ENCODE peak calls at places on chromosomes 5 and 9, in six cellular contexts. T, D, X, R, V and I are unnamed samples.

GRCh38 chr5:11048760-11049159 is 287.7 kb upstream of the DAP start:
- DNase-seq in T (no peak), D (peak; percentile 64), X (no peak), R (no peak), V (peak; percentile 7), I (no peak)

GRCh38 chr9:35958104-35958825 is at the start of gene OR2S2:
- DNase-seq in T (no peak), D (no peak), X (no peak), R (no peak), V (no peak), I (no peak)

GRCh38 chr9:338602-339001 is 123.9 kb downstream of the DOCK8 start:
- DNase-seq in T (no peak), D (no peak), X (no peak), R (no peak), V (no peak), I (no peak)

GRCh38 chr9:22815246-22815645 is 368.6 kb downstream of the DMRTA1 start:
- DNase-seq in T (no peak), D (no peak), X (no peak), R (no peak), V (no peak), I (no peak)

GRCh38 chr5:39665328-39665727 is 240.5 kb upstream of the DAB2 start:
- DNase-seq in T (no peak), D (no peak), X (no peak), R (no peak), V (no peak), I (no peak)

GRCh38 chr5:171270136-171270535 is 38.9 kb upstream of the TLX3 start:
- DNase-seq in T (no peak), D (no peak), X (no peak), R (no peak), V (no peak), I (no peak)

GRCh38 chr5:82405166-82405565 is 127.0 kb upstream of the RPS23 start:
- DNase-seq in T (no peak), D (peak; percentile 70), X (no peak), R (no peak), V (peak; percentile 88), I (no peak)

GRCh38 chr9:77562021-77562748 is 85.9 kb downstream of the GNA14 start:
- DNase-seq in T (no peak), D (no peak), X (no peak), R (no peak), V (no peak), I (no peak)

GRCh38 chr5:121158433-121158832 is 693.2 kb upstream of the FTMT start:
- DNase-seq in T (no peak), D (no peak), X (no peak), R (no peak), V (no peak), I (no peak)

GRCh38 chr5:55742778-55743177 is 4.9 kb downstream of the DDX4 start:
- DNase-seq in T (no peak), D (no peak), X (no peak), R (no peak), V (peak; percentile 13), I (no peak)